ENCODE peak calls at places on chromosome 20, in five cellular contexts. E is NCI-H2081, O is HS-5, D is MM.1S, L is NCI-H1417. R is an unnamed sample.

GRCh38 chr20:3781153-3781910 is at the start of gene SPEF1:
- DNase-seq in D (peak), E (peak), L (peak), O (peak), R (peak)

GRCh38 chr20:9478801-9479200 is 35.6 kb upstream of the LAMP5 start:
- DNase-seq in L (no peak), E (no peak), O (no peak), D (peak), R (no peak)

GRCh38 chr20:47859255-47859654 is 74.0 kb upstream of the SULF2 start:
- DNase-seq in D (no peak), E (no peak), L (no peak), O (peak), R (no peak)

GRCh38 chr20:39986231-39986904 is 702.7 kb downstream of the MAFB start:
- DNase-seq in E (no peak), O (no peak), L (peak), D (peak), R (peak)

GRCh38 chr20:42506397-42506796 is 683.3 kb downstream of the PTPRT start:
- DNase-seq in D (no peak), E (no peak), L (no peak), O (no peak), R (no peak)

GRCh38 chr20:47951521-47951951 is 166.3 kb upstream of the SULF2 start:
- DNase-seq in E (no peak), O (no peak), L (no peak), D (no peak), R (no peak)

GRCh38 chr20:22796465-22797077 is 212.2 kb upstream of the FOXA2 start:
- DNase-seq in E (no peak), L (no peak), O (no peak), D (no peak), R (peak)

GRCh38 chr20:47950557-47951283 is 165.4 kb upstream of the SULF2 start:
- DNase-seq in O (no peak), D (no peak), E (no peak), L (no peak), R (no peak)

GRCh38 chr20:23047738-23048214 is 1.7 kb downstream of the THBD start:
- DNase-seq in L (no peak), O (no peak), D (no peak), E (no peak), R (peak)

GRCh38 chr20:43357352-43357751 is 100.3 kb upstream of the SRSF6 start:
- DNase-seq in D (no peak), O (no peak), L (no peak), E (no peak), R (no peak)

GRCh38 chr20:5150226-5151076 is 23.6 kb downstream of the CDS2 start:
- DNase-seq in E (no peak), O (no peak), D (no peak), L (no peak), R (peak)

GRCh38 chr20:37230200-37230599 is 31.4 kb downstream of the GHRH start:
- DNase-seq in L (peak), E (no peak), O (no peak), D (no peak), R (no peak)

GRCh38 chr20:50992733-50993457 is 30.0 kb downstream of the KCNG1 start:
- DNase-seq in E (peak), L (no peak), O (peak), D (peak), R (no peak)

GRCh38 chr20:63132715-63133471 is 83.0 kb downstream of the YTHDF1 start:
- DNase-seq in O (no peak), E (no peak), D (no peak), L (no peak), R (no peak)

GRCh38 chr20:14193885-14194284 is 143.5 kb downstream of the FLRT3 start:
- DNase-seq in O (no peak), L (no peak), D (no peak), E (no peak), R (no peak)

GRCh38 chr20:6769953-6770831 is 2.7 kb downstream of the BMP2 start:
- DNase-seq in L (no peak), E (no peak), O (no peak), D (no peak), R (peak)

GRCh38 chr20:43949741-43950618 is 35.3 kb downstream of the TOX2 start:
- DNase-seq in L (no peak), O (no peak), E (no peak), D (peak), R (no peak)

GRCh38 chr20:63553251-63553932 is 567 bp upstream of the FNDC11 start:
- DNase-seq in L (peak), E (peak), O (no peak), D (no peak), R (peak)

GRCh38 chr20:37904008-37904675 is 1.2 kb downstream of the VSTM2L start:
- DNase-seq in O (no peak), L (no peak), D (no peak), E (no peak), R (no peak)

GRCh38 chr20:49310695-49311094 is 32.8 kb upstream of the ZNFX1 start:
- DNase-seq in D (no peak), L (no peak), O (peak), E (no peak), R (peak)

GRCh38 chr20:60009318-60009717 is 51.1 kb downstream of the CDH26 start:
- DNase-seq in L (no peak), O (no peak), E (no peak), D (no peak), R (no peak)

GRCh38 chr20:57680131-57680716 is 29.6 kb downstream of the PMEPA1 start:
- DNase-seq in E (no peak), L (peak), D (peak), O (no peak), R (no peak)

GRCh38 chr20:37226889-37227288 is 34.7 kb downstream of the GHRH start:
- DNase-seq in E (no peak), D (no peak), L (no peak), O (no peak), R (peak)

GRCh38 chr20:44819936-44820335 is 9.6 kb upstream of the RIMS4 start:
- DNase-seq in O (no peak), L (no peak), E (no peak), D (no peak), R (no peak)

GRCh38 chr20:44198872-44199271 is 11.7 kb downstream of the OSER1 start:
- DNase-seq in D (no peak), O (no peak), E (no peak), L (no peak), R (no peak)

R was measured in foreskin fibroblast.